ENCODE peak calls at places on chromosome 18, in ten cellular contexts. J, B, X, R, G, N, M, U, Q and Z are unnamed samples. For H3K4me1 and H3K36me3, the result is how much of the 10 kb centered on the place peaks cover.

GRCh38 chr18:46340716-46341115 is 236.5 kb downstream of the HAUS1 start:
- DNase-seq in U (no peak), R (peak), J (no peak), Q (no peak), X (no peak), M (no peak), G (no peak), N (no peak), B (no peak), Z (no peak)

GRCh38 chr18:3593381-3593903 is 143.5 kb downstream of the TGIF1 start:
- DNase-seq in Q (no peak), U (no peak), J (peak), M (peak), R (no peak), X (no peak), N (peak), B (no peak), G (no peak), Z (no peak)

GRCh38 chr18:3250237-3251107 is 2.9 kb downstream of the MYL12A start:
- DNase-seq in U (peak), M (peak), X (no peak), Q (no peak), N (no peak), R (no peak), G (no peak), J (peak), B (no peak), Z (no peak)

GRCh38 chr18:27483266-27483665 is 298.2 kb upstream of the CHST9 start:
- DNase-seq in J (no peak), Q (no peak), X (no peak), R (no peak), N (no peak), G (no peak), M (peak), B (no peak), U (no peak), Z (no peak)

GRCh38 chr18:57940166-57940565 is 103.9 kb upstream of the NEDD4L start:
- DNase-seq in G (no peak), N (no peak), J (no peak), R (no peak), U (no peak), Q (no peak), M (no peak), B (no peak), X (no peak), Z (no peak)

GRCh38 chr18:77255426-77256105 is 5.9 kb downstream of the GALR1 start:
- DNase-seq in N (no peak), U (no peak), X (no peak), B (no peak), M (no peak), Q (no peak), J (no peak), R (no peak), G (no peak), Z (no peak)

GRCh38 chr18:51132256-51132935 is 65.1 kb downstream of the MEX3C start:
- DNase-seq in Q (no peak), M (no peak), G (no peak), B (no peak), R (no peak), J (no peak), X (no peak), N (no peak), U (no peak), Z (no peak)

GRCh38 chr18:68557183-68557582 is 157.7 kb downstream of the TMX3 start:
- DNase-seq in G (no peak), B (no peak), R (no peak), N (no peak), Q (no peak), U (no peak), X (no peak), M (no peak), J (no peak), Z (no peak)

GRCh38 chr18:25896178-25896780 is 194.1 kb downstream of the SS18 start:
- DNase-seq in R (no peak), Q (peak), J (peak), U (peak), N (no peak), M (peak), X (no peak), G (no peak), B (no peak), Z (no peak)

GRCh38 chr18:68948622-68949021 is 150.7 kb downstream of the CCDC102B start:
- DNase-seq in R (no peak), M (no peak), N (no peak), J (no peak), G (no peak), X (no peak), U (no peak), B (no peak), Q (no peak), Z (no peak)

GRCh38 chr18:5630057-5630765 is 86.4 kb upstream of the EPB41L3 start:
- DNase-seq in M (peak), B (no peak), N (peak), X (peak), J (no peak), Q (peak), G (peak), U (peak), R (peak), Z (peak)

GRCh38 chr18:28972333-28972732 is 795.4 kb upstream of the CDH2 start:
- DNase-seq in R (no peak), B (no peak), X (no peak), U (no peak), J (no peak), M (no peak), Q (no peak), N (no peak), G (no peak), Z (no peak)

GRCh38 chr18:28974504-28974903 is 797.6 kb upstream of the CDH2 start:
- DNase-seq in G (no peak), U (no peak), Q (no peak), M (no peak), N (no peak), J (peak), X (no peak), R (no peak), B (no peak), Z (no peak)

GRCh38 chr18:28973324-28973723 is 796.4 kb upstream of the CDH2 start:
- DNase-seq in N (no peak), X (no peak), G (no peak), J (no peak), U (no peak), B (no peak), R (no peak), Q (no peak), M (no peak), Z (no peak)
- H3K4me1 ChIP-seq in N (under half), X (under half), G (under half), J (under half), U (under half), B (under half), R (under half), Q (under half), M (under half), Z (under half)

GRCh38 chr18:78979058-78979680 is 449 bp upstream of the SALL3 start:
- DNase-seq in B (no peak), M (no peak), J (no peak), N (no peak), Q (no peak), G (no peak), U (no peak), X (no peak), R (no peak), Z (no peak)
- H3K4me3 ChIP-seq in B (no peak), M (no peak), J (peak), N (peak), Q (peak), G (no peak), U (no peak), X (no peak), R (no peak), Z (no peak)

DNA sequence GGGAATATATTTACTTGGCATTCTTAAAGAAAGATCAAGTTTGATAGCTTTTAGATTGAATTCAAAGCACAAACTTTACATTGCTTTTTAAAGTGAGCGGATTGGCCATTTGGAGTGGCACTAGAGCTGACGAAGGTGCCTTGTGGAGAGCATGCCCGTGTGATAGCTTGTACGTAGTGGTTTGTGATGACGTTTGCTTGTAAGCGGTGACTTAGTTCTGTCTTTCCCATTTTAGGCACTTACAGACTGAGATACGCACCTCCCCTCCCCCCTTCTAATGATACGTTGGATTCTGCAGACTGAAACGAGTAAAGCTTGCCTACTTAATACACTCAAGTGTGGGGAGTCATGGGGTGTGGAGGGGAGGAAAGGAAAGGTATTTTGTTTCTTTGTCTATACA is 53.5 kb downstream of the ZCCHC2 start:
- DNase-seq in M (no peak), G (no peak), N (no peak), J (no peak), R (no peak), Q (no peak), B (no peak), X (no peak), U (no peak), Z (no peak)
- H3K36me3 ChIP-seq in M (under half), G (under half), N (under half), J (under half), R (half or more), Q (under half), B (under half), X (under half), U (under half), Z (under half)

DNA sequence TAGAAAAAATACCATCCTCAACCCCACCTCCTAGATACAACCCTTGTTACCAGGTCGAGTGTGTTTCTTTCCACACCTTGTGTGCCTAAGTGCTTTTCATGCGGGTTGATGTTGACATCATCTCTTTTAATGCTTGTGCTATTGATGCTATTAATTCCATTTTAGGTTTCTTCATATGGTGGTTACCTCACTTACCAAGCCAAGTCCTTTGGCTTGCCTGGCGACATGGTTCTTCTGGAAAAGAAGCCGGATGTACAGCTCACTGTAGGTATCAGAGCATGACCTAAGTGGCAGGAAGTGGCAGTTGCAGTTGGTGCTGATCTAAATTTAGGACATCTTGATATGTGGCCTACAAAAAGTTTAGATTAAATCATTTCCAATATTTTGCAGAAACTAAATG is 149.9 kb upstream of the TTC39C start:
- DNase-seq in U (no peak), Q (no peak), J (no peak), M (no peak), G (no peak), X (no peak), N (no peak), R (no peak), B (peak), Z (no peak)
- H3K4me1 ChIP-seq in U (under half), Q (under half), J (under half), M (under half), G (under half), X (under half), N (under half), R (under half), B (under half), Z (under half)